ENCODE peak calls at places on chromosomes 1 and 21, in six cellular contexts. One of them, this sample, is unnamed.

GRCh38 chr1:178509608-178510007 is 3.3 kb upstream of the TEX35 start:
- DNase-seq in aorta: no peak
- DNase-seq in naive thymus-derived CD4-positive, alpha-beta T cell: no peak
- DNase-seq in PC-9: no peak
- DNase-seq in tibial nerve: no peak
- DNase-seq in H9: no peak
- DNase-seq in this sample: no peak

GRCh38 chr1:27603320-27603961 is 503 bp downstream of the AHDC1 start:
- DNase-seq in aorta: peak; percentile 66
- DNase-seq in naive thymus-derived CD4-positive, alpha-beta T cell: no peak
- DNase-seq in PC-9: peak; percentile 21
- DNase-seq in tibial nerve: no peak
- DNase-seq in H9: no peak
- DNase-seq in this sample: peak; percentile 71

GRCh38 chr1:53766766-53767409 is 27.9 kb upstream of the GLIS1 start:
- DNase-seq in aorta: no peak
- DNase-seq in naive thymus-derived CD4-positive, alpha-beta T cell: no peak
- DNase-seq in PC-9: no peak
- DNase-seq in tibial nerve: no peak
- DNase-seq in H9: no peak
- DNase-seq in this sample: peak; percentile 82

GRCh38 chr1:63004868-63005267 is 220.9 kb downstream of the ATG4C start:
- DNase-seq in aorta: no peak
- DNase-seq in naive thymus-derived CD4-positive, alpha-beta T cell: no peak
- DNase-seq in PC-9: no peak
- DNase-seq in tibial nerve: no peak
- DNase-seq in H9: peak; percentile 39
- DNase-seq in this sample: peak; percentile 20

GRCh38 chr1:34753163-34753562 is 1.7 kb upstream of the GJB5 start:
- DNase-seq in aorta: no peak
- DNase-seq in naive thymus-derived CD4-positive, alpha-beta T cell: no peak
- DNase-seq in PC-9: no peak
- DNase-seq in tibial nerve: no peak
- DNase-seq in H9: no peak
- DNase-seq in this sample: no peak

GRCh38 chr1:159854693-159855192 is 7.7 kb downstream of the VSIG8 start:
- DNase-seq in aorta: peak; percentile 93
- DNase-seq in naive thymus-derived CD4-positive, alpha-beta T cell: peak; percentile 54
- DNase-seq in PC-9: peak; percentile 88
- DNase-seq in tibial nerve: peak; percentile 74
- DNase-seq in H9: peak; percentile 67
- DNase-seq in this sample: peak; percentile 92

GRCh38 chr1:50474859-50475809 is 51.9 kb upstream of the DMRTA2 start:
- DNase-seq in aorta: no peak
- DNase-seq in naive thymus-derived CD4-positive, alpha-beta T cell: no peak
- DNase-seq in PC-9: no peak
- DNase-seq in tibial nerve: no peak
- DNase-seq in H9: peak; percentile 75
- DNase-seq in this sample: no peak

GRCh38 chr1:74609810-74610371 is 63.7 kb downstream of the ERICH3 start:
- DNase-seq in aorta: no peak
- DNase-seq in naive thymus-derived CD4-positive, alpha-beta T cell: no peak
- DNase-seq in PC-9: no peak
- DNase-seq in tibial nerve: no peak
- DNase-seq in H9: no peak
- DNase-seq in this sample: no peak

GRCh38 chr1:86582161-86582560 is 35.3 kb downstream of the CLCA4 start:
- DNase-seq in aorta: no peak
- DNase-seq in naive thymus-derived CD4-positive, alpha-beta T cell: no peak
- DNase-seq in PC-9: no peak
- DNase-seq in tibial nerve: no peak
- DNase-seq in H9: no peak
- DNase-seq in this sample: no peak

GRCh38 chr1:19863804-19864203 is 18.4 kb upstream of the OTUD3 start:
- DNase-seq in aorta: no peak
- DNase-seq in naive thymus-derived CD4-positive, alpha-beta T cell: no peak
- DNase-seq in PC-9: no peak
- DNase-seq in tibial nerve: no peak
- DNase-seq in H9: no peak
- DNase-seq in this sample: peak; percentile 73

GRCh38 chr1:229769006-229769405 is 143.0 kb downstream of the URB2 start:
- DNase-seq in aorta: no peak
- DNase-seq in naive thymus-derived CD4-positive, alpha-beta T cell: no peak
- DNase-seq in PC-9: no peak
- DNase-seq in tibial nerve: no peak
- DNase-seq in H9: no peak
- DNase-seq in this sample: no peak

GRCh38 chr1:11105586-11105985 is 5.9 kb upstream of the EXOSC10 start:
- DNase-seq in aorta: no peak
- DNase-seq in naive thymus-derived CD4-positive, alpha-beta T cell: no peak
- DNase-seq in PC-9: no peak
- DNase-seq in tibial nerve: no peak
- DNase-seq in H9: no peak
- DNase-seq in this sample: no peak

GRCh38 chr1:196440711-196441110 is 167.5 kb downstream of the KCNT2 start:
- DNase-seq in aorta: no peak
- DNase-seq in naive thymus-derived CD4-positive, alpha-beta T cell: no peak
- DNase-seq in PC-9: no peak
- DNase-seq in tibial nerve: no peak
- DNase-seq in H9: no peak
- DNase-seq in this sample: no peak

GRCh38 chr1:164613176-164613575 is 54.2 kb downstream of the PBX1 start:
- DNase-seq in aorta: no peak
- DNase-seq in naive thymus-derived CD4-positive, alpha-beta T cell: no peak
- DNase-seq in PC-9: peak; percentile 53
- DNase-seq in tibial nerve: no peak
- DNase-seq in H9: no peak
- DNase-seq in this sample: no peak

GRCh38 chr1:231818342-231818741 is 191.8 kb downstream of the DISC1 start:
- DNase-seq in aorta: no peak
- DNase-seq in naive thymus-derived CD4-positive, alpha-beta T cell: no peak
- DNase-seq in PC-9: no peak
- DNase-seq in tibial nerve: peak; percentile 22
- DNase-seq in H9: no peak
- DNase-seq in this sample: no peak

GRCh38 chr1:44543064-44543815 is 131.0 kb downstream of the TMEM53 start:
- DNase-seq in aorta: no peak
- DNase-seq in naive thymus-derived CD4-positive, alpha-beta T cell: no peak
- DNase-seq in PC-9: no peak
- DNase-seq in tibial nerve: no peak
- DNase-seq in H9: peak; percentile 98
- DNase-seq in this sample: no peak

GRCh38 chr1:6245086-6245868 is 1.3 kb downstream of the HES3 start:
- DNase-seq in aorta: peak; percentile 85
- DNase-seq in naive thymus-derived CD4-positive, alpha-beta T cell: peak; percentile 81
- DNase-seq in PC-9: peak; percentile 82
- DNase-seq in tibial nerve: peak; percentile 57
- DNase-seq in H9: peak; percentile 89
- DNase-seq in this sample: peak; percentile 91

GRCh38 chr1:6166655-6167390 is 13.3 kb downstream of the CHD5 start:
- DNase-seq in aorta: no peak
- DNase-seq in naive thymus-derived CD4-positive, alpha-beta T cell: no peak
- DNase-seq in PC-9: no peak
- DNase-seq in tibial nerve: no peak
- DNase-seq in H9: no peak
- DNase-seq in this sample: no peak

DNA sequence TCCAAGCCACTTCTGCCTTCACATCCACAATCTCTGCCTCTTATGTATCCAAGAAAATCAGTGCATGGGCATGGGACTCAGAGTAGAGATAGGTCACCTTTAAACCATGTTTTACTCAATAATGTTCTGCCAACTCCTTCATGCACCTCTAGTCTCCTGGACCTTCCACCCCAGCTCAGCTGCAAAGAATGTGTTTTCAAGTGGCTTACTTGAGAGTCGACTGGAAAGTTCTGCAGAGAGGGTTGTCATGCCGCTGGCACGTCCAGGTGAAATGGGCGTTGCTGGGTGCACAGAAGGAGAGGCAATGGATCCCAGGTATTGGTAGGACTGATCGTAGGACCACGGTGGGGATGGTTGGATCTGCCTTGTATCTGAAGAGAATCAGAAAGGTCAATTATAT is 130.3 kb downstream of the CLIC6 start:
- DNase-seq in aorta: no peak
- DNase-seq in naive thymus-derived CD4-positive, alpha-beta T cell: no peak
- DNase-seq in PC-9: no peak
- DNase-seq in tibial nerve: no peak
- DNase-seq in H9: no peak
- DNase-seq in this sample: no peak
- H3K4me1 ChIP-seq in aorta: no peaks in the 10 kb centered on the region
- H3K4me1 ChIP-seq in naive thymus-derived CD4-positive, alpha-beta T cell: no peaks in the 10 kb centered on the region
- H3K4me1 ChIP-seq in PC-9: peaks cover 57% of the 10 kb centered on the region
- H3K4me1 ChIP-seq in tibial nerve: peaks cover 5% of the 10 kb centered on the region
- H3K4me1 ChIP-seq in H9: no peaks in the 10 kb centered on the region
- H3K4me1 ChIP-seq in this sample: peaks cover 63% of the 10 kb centered on the region

DNA sequence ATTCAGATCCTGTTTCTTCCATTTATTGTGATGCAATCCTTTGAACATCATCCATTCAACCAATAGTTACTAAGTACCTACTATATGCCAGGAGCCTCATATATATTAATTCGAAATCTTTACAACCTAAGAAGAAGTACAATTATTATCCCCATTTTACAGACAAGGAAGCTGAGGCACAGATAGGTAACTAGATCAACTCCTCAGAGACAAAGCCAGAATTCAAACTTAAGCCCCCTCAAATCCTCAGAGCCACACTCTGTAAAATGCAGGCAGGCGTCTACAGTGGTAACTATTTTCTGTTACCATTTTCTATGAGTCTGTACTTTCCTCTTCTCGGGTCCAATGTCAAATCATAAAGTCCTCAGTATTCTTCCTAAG is 107.9 kb downstream of the SLC45A1 start:
- DNase-seq in aorta: no peak
- DNase-seq in naive thymus-derived CD4-positive, alpha-beta T cell: no peak
- DNase-seq in PC-9: no peak
- DNase-seq in tibial nerve: no peak
- DNase-seq in H9: no peak
- DNase-seq in this sample: no peak
- H3K4me1 ChIP-seq in aorta: no peaks in the 10 kb centered on the region
- H3K4me1 ChIP-seq in naive thymus-derived CD4-positive, alpha-beta T cell: peaks cover 61% of the 10 kb centered on the region
- H3K4me1 ChIP-seq in PC-9: peaks cover 32% of the 10 kb centered on the region
- H3K4me1 ChIP-seq in tibial nerve: peaks cover 44% of the 10 kb centered on the region
- H3K4me1 ChIP-seq in H9: peaks cover 7% of the 10 kb centered on the region
- H3K4me1 ChIP-seq in this sample: peaks cover 8% of the 10 kb centered on the region

GRCh38 chr1:183483224-183483623 is 10.9 kb downstream of the SMG7 start:
- DNase-seq in aorta: no peak
- DNase-seq in naive thymus-derived CD4-positive, alpha-beta T cell: no peak
- DNase-seq in PC-9: no peak
- DNase-seq in tibial nerve: no peak
- DNase-seq in H9: no peak
- DNase-seq in this sample: no peak

GRCh38 chr1:183487686-183488442 is 15.6 kb downstream of the SMG7 start:
- DNase-seq in aorta: no peak
- DNase-seq in naive thymus-derived CD4-positive, alpha-beta T cell: no peak
- DNase-seq in PC-9: no peak
- DNase-seq in tibial nerve: no peak
- DNase-seq in H9: no peak
- DNase-seq in this sample: no peak

GRCh38 chr1:183480971-183481431 is 8.7 kb downstream of the SMG7 start:
- DNase-seq in aorta: no peak
- DNase-seq in naive thymus-derived CD4-positive, alpha-beta T cell: no peak
- DNase-seq in PC-9: no peak
- DNase-seq in tibial nerve: no peak
- DNase-seq in H9: no peak
- DNase-seq in this sample: peak; percentile 14

DNA sequence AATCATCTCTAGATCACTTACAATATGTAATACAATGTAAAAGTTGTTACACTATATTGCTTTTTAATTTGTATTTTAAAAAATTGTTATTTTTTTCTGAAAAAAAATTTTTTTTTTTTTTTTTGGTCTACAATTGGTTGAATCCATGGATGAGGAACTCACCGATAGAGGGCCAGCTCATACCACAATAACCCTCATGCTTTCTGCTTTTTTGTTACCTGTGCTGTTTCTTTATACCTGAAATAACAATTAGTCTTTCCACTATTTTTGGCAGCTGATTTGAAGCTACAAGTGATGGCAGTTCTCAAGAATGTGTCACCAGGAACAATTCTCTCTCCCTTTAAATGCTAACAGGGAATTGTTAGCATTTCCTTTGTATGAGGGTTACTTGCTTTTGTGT is 12.0 kb downstream of the SMG7 start:
- DNase-seq in aorta: no peak
- DNase-seq in naive thymus-derived CD4-positive, alpha-beta T cell: no peak
- DNase-seq in PC-9: no peak
- DNase-seq in tibial nerve: no peak
- DNase-seq in H9: no peak
- DNase-seq in this sample: no peak
- H3K4me1 ChIP-seq in aorta: peaks cover 6% of the 10 kb centered on the region
- H3K4me1 ChIP-seq in naive thymus-derived CD4-positive, alpha-beta T cell: peaks cover 31% of the 10 kb centered on the region
- H3K4me1 ChIP-seq in PC-9: peaks cover 29% of the 10 kb centered on the region
- H3K4me1 ChIP-seq in tibial nerve: peaks cover 12% of the 10 kb centered on the region
- H3K4me1 ChIP-seq in H9: peaks cover 7% of the 10 kb centered on the region
- H3K4me1 ChIP-seq in this sample: peaks cover 13% of the 10 kb centered on the region

GRCh38 chr1:207811319-207811718 is 59.5 kb downstream of the CD46 start:
- DNase-seq in aorta: no peak
- DNase-seq in naive thymus-derived CD4-positive, alpha-beta T cell: no peak
- DNase-seq in PC-9: no peak
- DNase-seq in tibial nerve: no peak
- DNase-seq in H9: no peak
- DNase-seq in this sample: no peak

GRCh38 chr1:207811920-207812720 is 60.3 kb downstream of the CD46 start:
- DNase-seq in aorta: peak; percentile 81
- DNase-seq in naive thymus-derived CD4-positive, alpha-beta T cell: no peak
- DNase-seq in PC-9: no peak
- DNase-seq in tibial nerve: peak; percentile 47
- DNase-seq in H9: peak; percentile 59
- DNase-seq in this sample: no peak

GRCh38 chr1:207808911-207809555 is 57.2 kb downstream of the CD46 start:
- DNase-seq in aorta: no peak
- DNase-seq in naive thymus-derived CD4-positive, alpha-beta T cell: no peak
- DNase-seq in PC-9: no peak
- DNase-seq in tibial nerve: no peak
- DNase-seq in H9: no peak
- DNase-seq in this sample: no peak

GRCh38 chr1:207810173-207810572 is 58.3 kb downstream of the CD46 start:
- DNase-seq in aorta: no peak
- DNase-seq in naive thymus-derived CD4-positive, alpha-beta T cell: no peak
- DNase-seq in PC-9: no peak
- DNase-seq in tibial nerve: no peak
- DNase-seq in H9: no peak
- DNase-seq in this sample: peak; percentile 55

DNA sequence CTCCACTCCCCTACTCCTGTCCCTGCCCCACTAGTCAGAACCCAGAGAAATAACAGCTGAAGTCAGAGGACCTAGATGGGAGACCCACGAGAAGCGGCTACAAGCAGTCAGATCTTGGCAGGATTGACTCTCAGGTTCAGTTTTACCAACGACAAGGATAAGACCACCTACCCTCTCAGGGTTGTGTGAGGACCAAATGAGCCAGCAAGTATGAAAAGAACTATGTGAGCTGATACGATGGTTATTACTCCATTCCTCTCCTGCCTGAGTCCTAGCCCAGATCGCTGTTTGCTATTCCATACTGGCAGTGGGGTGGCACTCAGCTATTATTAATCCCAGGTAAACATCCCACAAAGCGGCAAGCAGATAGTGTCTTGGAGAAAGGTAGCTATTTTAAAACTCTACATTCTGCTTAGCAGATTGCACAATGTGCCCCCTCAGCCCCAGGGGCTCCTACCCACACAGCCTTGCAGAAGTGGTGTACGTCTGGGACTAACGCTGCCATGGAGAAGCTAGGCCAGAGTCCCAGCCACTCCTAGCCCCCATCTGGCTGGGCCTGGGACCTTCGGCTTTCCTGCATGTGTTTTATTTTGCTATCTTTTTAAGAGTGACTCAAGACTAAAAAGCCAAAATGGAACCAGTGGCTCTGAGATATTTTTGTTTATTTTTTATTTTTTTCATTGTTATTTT is 58.9 kb downstream of the CD46 start:
- DNase-seq in aorta: no peak
- DNase-seq in naive thymus-derived CD4-positive, alpha-beta T cell: no peak
- DNase-seq in PC-9: no peak
- DNase-seq in tibial nerve: no peak
- DNase-seq in H9: no peak
- DNase-seq in this sample: no peak
- H3K4me1 ChIP-seq in aorta: peaks cover 5% of the 10 kb centered on the region
- H3K4me1 ChIP-seq in naive thymus-derived CD4-positive, alpha-beta T cell: peaks cover 18% of the 10 kb centered on the region
- H3K4me1 ChIP-seq in PC-9: no peaks in the 10 kb centered on the region
- H3K4me1 ChIP-seq in tibial nerve: peaks cover 96% of the 10 kb centered on the region
- H3K4me1 ChIP-seq in H9: no peaks in the 10 kb centered on the region
- H3K4me1 ChIP-seq in this sample: peaks cover 66% of the 10 kb centered on the region

This sample was measured in adipocyte.